ENCODE peak calls at places on chromosomes 4 and X, in six cellular contexts. E is GM12891, P is HepG2, T is K562, V is H1, U is GM12878. Y is an unnamed sample.

GRCh38 chrX:140563893-140564292 is 59.0 kb upstream of the SOX3 start:
- DNase-seq in E (no peak), P (no peak), T (no peak), V (no peak), U (no peak), Y (no peak)

GRCh38 chr4:127870688-127871087 is 10.0 kb upstream of the PLK4 start:
- DNase-seq in E (no peak), P (no peak), T (no peak), V (no peak), U (no peak), Y (no peak)

GRCh38 chr4:10437735-10438134 is 19.5 kb downstream of the ZNF518B start:
- DNase-seq in E (no peak), P (no peak), T (no peak), V (no peak), U (no peak), Y (no peak)

GRCh38 chr4:147059064-147059731 is 113.5 kb upstream of the TTC29 start:
- DNase-seq in E (no peak), P (no peak), T (no peak), V (no peak), U (no peak), Y (no peak)

GRCh38 chrX:1486749-1487361 is 34.1 kb upstream of the ASMTL start:
- DNase-seq in E (no peak), P (no peak), T (no peak), V (no peak), U (no peak), Y (no peak)

GRCh38 chrX:112066813-112067212 is 15.8 kb downstream of the TRPC5 start:
- DNase-seq in E (no peak), P (no peak), T (no peak), V (no peak), U (peak), Y (no peak)

GRCh38 chr4:36322921-36323354 is 41.5 kb downstream of the DTHD1 start:
- DNase-seq in E (no peak), P (no peak), T (no peak), V (no peak), U (peak), Y (no peak)

GRCh38 chr4:47490550-47490949 is 5.5 kb downstream of the ATP10D start:
- DNase-seq in E (no peak), P (peak), T (no peak), V (no peak), U (no peak), Y (no peak)

GRCh38 chr4:38360201-38360600 is 303.8 kb upstream of the KLF3 start:
- DNase-seq in E (no peak), P (no peak), T (no peak), V (no peak), U (no peak), Y (no peak)

GRCh38 chr4:8744083-8744805 is 127.4 kb downstream of the HMX1 start:
- DNase-seq in E (no peak), P (no peak), T (peak), V (peak), U (no peak), Y (no peak)

GRCh38 chrX:122770581-122770980 is 413.5 kb upstream of the GRIA3 start:
- DNase-seq in E (no peak), P (no peak), T (no peak), V (no peak), U (no peak), Y (no peak)

GRCh38 chrX:151488677-151489076 is 74.8 kb upstream of the PASD1 start:
- DNase-seq in E (no peak), P (peak), T (peak), V (peak), U (no peak), Y (peak)

GRCh38 chr4:41418444-41418843 is 119.5 kb upstream of the LIMCH1 start:
- DNase-seq in E (no peak), P (no peak), T (no peak), V (no peak), U (no peak), Y (no peak)

GRCh38 chr4:123398803-123399637 is 2.4 kb downstream of the SPRY1 start:
- DNase-seq in E (no peak), P (peak), T (no peak), V (no peak), U (no peak), Y (peak)

GRCh38 chr4:37816006-37816405 is 10.5 kb upstream of the PGM2 start:
- DNase-seq in E (no peak), P (no peak), T (no peak), V (no peak), U (no peak), Y (no peak)

GRCh38 chr4:147789596-147789995 is 57.7 kb downstream of the ARHGAP10 start:
- DNase-seq in E (no peak), P (no peak), T (no peak), V (no peak), U (no peak), Y (no peak)

GRCh38 chr4:103498161-103499070 is 221.4 kb downstream of the TACR3 start:
- DNase-seq in E (peak), P (no peak), T (no peak), V (no peak), U (peak), Y (peak)

GRCh38 chr4:140642674-140643437 is 74.1 kb upstream of the UCP1 start:
- DNase-seq in E (no peak), P (no peak), T (no peak), V (no peak), U (no peak), Y (no peak)

GRCh38 chr4:120156115-120156718 is 89.6 kb upstream of the MAD2L1 start:
- DNase-seq in E (no peak), P (peak), T (peak), V (no peak), U (peak), Y (no peak)

GRCh38 chr4:136036744-136037143 is 1495.5 kb downstream of the PCDH18 start:
- DNase-seq in E (no peak), P (no peak), T (no peak), V (no peak), U (no peak), Y (no peak)

GRCh38 chr4:99078336-99078735 is 10.3 kb downstream of the ADH5 start:
- DNase-seq in E (no peak), P (no peak), T (no peak), V (no peak), U (no peak), Y (no peak)

GRCh38 chrX:119015407-119016242 is 41.2 kb downstream of the LONRF3 start:
- DNase-seq in E (no peak), P (no peak), T (no peak), V (no peak), U (peak), Y (no peak)

GRCh38 chr4:86895692-86896488 is 3.7 kb upstream of the C4orf36 start:
- DNase-seq in E (peak), P (peak), T (peak), V (no peak), U (no peak), Y (no peak)

GRCh38 chr4:108700358-108700757 is 50.0 kb downstream of the OSTC start:
- DNase-seq in E (no peak), P (no peak), T (no peak), V (no peak), U (no peak), Y (no peak)

GRCh38 chr4:105637409-105638258 is 70.9 kb downstream of the INTS12 start:
- DNase-seq in E (peak), P (peak), T (no peak), V (no peak), U (peak), Y (no peak)

GRCh38 chrX:63784346-63784901 is 590 bp downstream of the ARHGEF9 start:
- DNase-seq in E (no peak), P (no peak), T (no peak), V (no peak), U (no peak), Y (no peak)

GRCh38 chr4:6324461-6324998 is 54.9 kb downstream of the WFS1 start:
- DNase-seq in E (no peak), P (no peak), T (no peak), V (no peak), U (no peak), Y (no peak)

GRCh38 chr4:89737888-89738287 is 99.1 kb downstream of the SNCA start:
- DNase-seq in E (no peak), P (no peak), T (no peak), V (no peak), U (no peak), Y (no peak)

GRCh38 chr4:11691236-11691635 is 262.5 kb upstream of the HS3ST1 start:
- DNase-seq in E (no peak), P (no peak), T (no peak), V (no peak), U (no peak), Y (no peak)
- TF ChIP-seq POLR2AphosphoS5 in E (no peak), P (no peak), T (no peak), V (no peak), U (no peak), Y (no peak)

DNA sequence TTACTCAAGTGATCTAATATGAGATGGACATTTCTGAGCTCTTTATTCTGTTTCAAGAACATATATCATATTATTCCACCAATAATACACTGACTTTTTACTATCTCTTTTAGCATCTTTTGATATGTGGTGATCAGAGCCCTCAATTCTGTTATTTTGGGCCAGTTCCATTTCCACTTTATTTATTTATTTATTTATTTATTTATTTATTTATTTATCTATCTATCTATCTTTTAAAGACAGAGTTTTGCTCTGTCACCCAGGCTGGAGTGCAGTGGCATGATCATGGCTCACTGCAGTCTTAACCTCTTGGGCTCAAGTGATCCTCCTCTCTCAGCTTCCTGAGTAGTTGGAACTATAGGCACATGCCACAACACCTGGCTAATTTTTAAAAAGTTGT is 57.4 kb upstream of the GRID2 start:
- DNase-seq in E (no peak), P (no peak), T (no peak), V (no peak), U (no peak), Y (no peak)
- TF ChIP-seq TAF1 in E (no peak), P (no peak), T (no peak), V (no peak), U (no peak), Y (no peak)

DNA sequence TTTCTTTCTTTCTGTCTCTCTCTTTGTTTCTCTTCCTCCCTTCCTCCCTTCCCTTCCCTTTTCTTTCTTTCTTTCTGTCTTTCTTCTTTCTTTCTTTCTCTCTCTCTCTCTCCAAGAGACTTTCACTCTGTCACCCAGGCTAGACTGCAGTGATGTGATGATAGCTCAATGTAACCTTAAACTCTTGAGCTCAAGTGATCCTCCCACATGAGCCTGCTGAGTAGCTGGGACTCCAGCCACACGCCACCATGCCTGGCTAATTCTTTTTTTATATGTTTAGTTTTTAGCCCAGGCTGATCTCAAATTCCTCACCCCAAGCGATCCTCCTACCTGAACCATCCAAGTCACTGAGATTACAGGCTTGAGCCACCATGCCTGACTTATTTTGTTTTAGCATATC is 64.3 kb upstream of the EMCN start:
- DNase-seq in E (no peak), P (no peak), T (no peak), V (no peak), U (no peak), Y (no peak)
- TF ChIP-seq POLR2A in E (no peak), P (no peak), T (no peak), V (no peak), U (no peak), Y (no peak)

GRCh38 chr4:13427599-13428325 is 56.4 kb downstream of the RAB28 start:
- DNase-seq in E (no peak), P (no peak), T (no peak), V (no peak), U (no peak), Y (no peak)
- TF ChIP-seq POLR2AphosphoS5 in E (no peak), P (no peak), T (no peak), V (no peak), U (no peak), Y (no peak)